ENCODE peak calls at places on chromosomes 2 and 18, in five cellular contexts. Y is caudate nucleus; T is activated CD4-positive, alpha-beta T cell treated with anti-CD3 and anti-CD28 coated beads for 24 hours; A is right lobe of liver; E is stimulated activated CD4-positive, alpha-beta T cell treated with anti-CD3 and anti-CD28 coated beads, Interleukin-15, amount 100 ng/mL, for 1 hour. P is an unnamed sample.

GRCh38 chr18:24018299-24018910 is 3.9 kb downstream of the TTC39C start:
- DNase-seq in Y (no peak), T (no peak), A (no peak), E (no peak), P (no peak)

GRCh38 chr2:229296561-229296960 is 25.5 kb upstream of the PID1 start:
- DNase-seq in Y (no peak), T (no peak), A (no peak), E (no peak), P (no peak)

GRCh38 chr2:109020217-109020637 is 31.2 kb upstream of the EDAR start:
- DNase-seq in Y (no peak), T (no peak), A (no peak), E (no peak), P (no peak)

GRCh38 chr2:235642446-235643107 is 148.7 kb downstream of the AGAP1 start:
- DNase-seq in Y (no peak), T (no peak), A (no peak), E (no peak), P (no peak)

GRCh38 chr2:153145470-153145869 is 333.1 kb downstream of the RPRM start:
- DNase-seq in Y (no peak), T (no peak), A (no peak), E (no peak), P (no peak)

GRCh38 chr2:118046628-118047210 is 32.8 kb upstream of the CCDC93 start:
- DNase-seq in Y (no peak), T (no peak), A (no peak), E (no peak), P (no peak)

GRCh38 chr2:119455066-119455718 is 23.5 kb downstream of the TMEM37 start:
- DNase-seq in Y (no peak), T (no peak), A (no peak), E (no peak), P (no peak)

GRCh38 chr2:48715042-48715899 is 40.3 kb downstream of the LHCGR start:
- DNase-seq in Y (no peak), T (no peak), A (peak; percentile 22), E (no peak), P (peak; percentile 33)

GRCh38 chr18:45106331-45106774 is 425.7 kb downstream of the SETBP1 start:
- DNase-seq in Y (no peak), T (no peak), A (no peak), E (no peak), P (no peak)

P was measured in stomach.